ENCODE peak calls at places on chromosomes 7 and 10, in six cellular contexts. V is endothelial cell of umbilical vein, J is A549, O is HepG2, B is GM12878, K is K562. M is an unnamed sample.

GRCh38 chr10:102384053-102384452 is 11.5 kb upstream of the NFKB2 start:
- DNase-seq in V (no peak), J (no peak), O (no peak), B (no peak), K (peak), M (peak)

GRCh38 chr10:70648427-70648826 is 23.9 kb upstream of the ADAMTS14 start:
- DNase-seq in V (no peak), J (no peak), O (peak), B (no peak), K (no peak), M (peak)

GRCh38 chr7:732094-732541 is 5.0 kb upstream of the PRKAR1B start:
- DNase-seq in V (peak), J (peak), O (peak), B (no peak), K (no peak), M (peak)

GRCh38 chr7:40986351-40986873 is 716.5 kb downstream of the INHBA start:
- DNase-seq in V (no peak), J (peak), O (no peak), B (no peak), K (no peak), M (no peak)

GRCh38 chr10:56341612-56342011 is 19.4 kb downstream of the ZWINT start:
- DNase-seq in V (no peak), J (no peak), O (no peak), B (no peak), K (no peak), M (no peak)

GRCh38 chr10:43186150-43186549 is 47.9 kb downstream of the CSGALNACT2 start:
- DNase-seq in V (no peak), J (no peak), O (no peak), B (no peak), K (no peak), M (no peak)

GRCh38 chr10:104297697-104298660 is 29.0 kb downstream of the GSTO2 start:
- DNase-seq in V (no peak), J (peak), O (no peak), B (no peak), K (peak), M (peak)

GRCh38 chr7:68425377-68425776 is 1172.9 kb upstream of the AUTS2 start:
- DNase-seq in V (no peak), J (no peak), O (no peak), B (no peak), K (no peak), M (no peak)

GRCh38 chr10:3785849-3786290 is 861 bp upstream of the KLF6 start:
- DNase-seq in V (peak), J (no peak), O (no peak), B (no peak), K (no peak), M (no peak)

GRCh38 chr7:65820287-65820950 is 52.5 kb upstream of the VKORC1L1 start:
- DNase-seq in V (no peak), J (no peak), O (no peak), B (no peak), K (no peak), M (peak)

GRCh38 chr10:97224483-97225435 is 39.0 kb upstream of the SLIT1 start:
- DNase-seq in V (peak), J (no peak), O (no peak), B (no peak), K (no peak), M (peak)

GRCh38 chr7:157851501-157852067 is 514.8 kb downstream of the DNAJB6 start:
- DNase-seq in V (no peak), J (no peak), O (peak), B (no peak), K (no peak), M (peak)

DNA sequence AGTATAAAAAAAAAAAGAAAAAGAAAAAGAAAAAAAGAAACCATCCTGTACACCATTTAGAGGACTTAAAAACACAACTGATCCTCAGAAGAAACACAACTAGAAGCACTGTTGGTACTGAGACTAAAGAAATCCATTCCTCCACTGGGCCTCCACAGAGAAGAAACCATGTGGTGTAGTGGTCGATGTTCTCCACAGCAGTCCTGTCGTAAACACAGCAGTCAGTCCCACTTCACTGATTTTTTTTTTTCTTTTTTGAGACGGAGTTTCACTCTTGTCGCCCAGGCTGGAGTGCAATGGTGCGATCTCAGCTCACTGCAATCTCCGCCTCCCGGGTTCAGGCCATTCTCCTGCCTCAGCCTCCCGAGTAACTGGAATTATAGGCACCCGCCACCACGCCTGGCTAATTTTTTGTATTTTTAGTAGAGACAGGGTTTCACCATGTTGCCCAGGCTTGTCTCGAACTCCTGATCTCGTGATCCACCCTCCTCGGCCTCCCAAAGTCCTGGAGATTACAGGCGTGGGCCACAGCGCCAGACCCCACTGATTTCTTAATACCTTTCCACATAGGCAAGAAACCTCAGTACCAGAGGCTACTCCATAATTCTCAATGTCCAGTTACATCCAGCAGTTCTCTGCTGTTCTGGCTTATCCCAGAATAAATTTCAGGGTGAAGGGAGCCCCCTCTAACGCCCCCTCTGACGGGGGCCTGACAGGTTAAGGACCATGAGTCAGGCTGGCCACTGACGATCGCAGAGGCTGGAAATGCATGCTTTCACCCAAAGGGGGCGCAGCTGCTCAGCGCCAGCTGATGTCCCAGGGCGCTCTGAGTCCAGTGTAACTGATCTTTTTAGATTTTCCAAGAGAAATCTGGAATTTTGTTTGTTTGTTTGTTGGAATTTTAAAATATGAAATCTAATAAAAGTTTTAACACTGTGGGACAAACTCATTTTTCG is 24.8 kb upstream of the FFAR4 start:
- DNase-seq in V (peak), J (no peak), O (peak), B (no peak), K (peak), M (peak)
- H3K4me3 ChIP-seq in V (peak), J (no peak), O (no peak), B (no peak), K (no peak), M (no peak)

GRCh38 chr10:119283818-119284217 is 76.4 kb downstream of the GRK5 start:
- DNase-seq in V (no peak), J (no peak), O (no peak), B (peak), K (no peak), M (no peak)
- TF ChIP-seq MAX in V (no peak), J (no peak), O (no peak), B (no peak), K (no peak), M (no peak)

GRCh38 chr7:87627634-87627994 is 584 bp upstream of the RUNDC3B start:
- DNase-seq in V (no peak), J (no peak), O (no peak), B (no peak), K (no peak), M (no peak)
- TF ChIP-seq MYC in V (no peak), J (no peak), O (no peak), B (no peak), K (no peak), M (no peak)

DNA sequence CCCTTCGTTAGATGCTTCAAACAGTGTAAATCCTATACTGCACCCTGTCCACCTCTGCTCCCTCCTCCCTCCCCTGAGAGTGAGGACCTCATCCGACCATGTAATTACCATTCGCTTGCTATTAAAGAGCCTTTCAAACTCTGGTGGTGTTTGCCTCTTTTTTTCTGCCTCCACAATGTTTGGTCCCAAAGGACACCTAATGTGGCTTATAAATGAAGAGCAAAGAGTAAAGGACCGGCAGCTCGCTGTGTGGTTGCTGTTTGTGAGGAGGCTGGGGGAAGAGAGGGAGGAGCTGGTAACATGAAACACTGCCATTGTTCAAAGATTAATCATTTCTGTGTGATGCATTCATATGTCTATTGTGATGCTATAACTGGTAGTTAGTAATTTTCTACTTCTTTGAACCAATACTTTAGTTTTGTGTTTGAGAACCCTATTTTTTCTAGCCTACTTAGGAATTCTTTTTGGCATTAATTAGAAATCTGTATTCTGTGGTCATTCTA is 27.9 kb downstream of the MTURN start:
- DNase-seq in V (peak), J (peak), O (peak), B (no peak), K (no peak), M (peak)
- H3K4me3 ChIP-seq in V (no peak), J (peak), O (no peak), B (no peak), K (no peak), M (peak)

GRCh38 chr10:12350167-12350872 is 973 bp downstream of the CAMK1D start:
- DNase-seq in V (peak), J (peak), O (peak), B (no peak), K (no peak), M (peak)

GRCh38 chr10:12348341-12348869 is 942 bp upstream of the CAMK1D start:
- DNase-seq in V (no peak), J (no peak), O (no peak), B (no peak), K (no peak), M (no peak)

GRCh38 chr10:12350925-12351324 is 1.6 kb downstream of the CAMK1D start:
- DNase-seq in V (no peak), J (no peak), O (no peak), B (no peak), K (no peak), M (no peak)

GRCh38 chr10:12349628-12350166 is 350 bp downstream of the CAMK1D start:
- DNase-seq in V (no peak), J (no peak), O (no peak), B (no peak), K (no peak), M (no peak)

DNA sequence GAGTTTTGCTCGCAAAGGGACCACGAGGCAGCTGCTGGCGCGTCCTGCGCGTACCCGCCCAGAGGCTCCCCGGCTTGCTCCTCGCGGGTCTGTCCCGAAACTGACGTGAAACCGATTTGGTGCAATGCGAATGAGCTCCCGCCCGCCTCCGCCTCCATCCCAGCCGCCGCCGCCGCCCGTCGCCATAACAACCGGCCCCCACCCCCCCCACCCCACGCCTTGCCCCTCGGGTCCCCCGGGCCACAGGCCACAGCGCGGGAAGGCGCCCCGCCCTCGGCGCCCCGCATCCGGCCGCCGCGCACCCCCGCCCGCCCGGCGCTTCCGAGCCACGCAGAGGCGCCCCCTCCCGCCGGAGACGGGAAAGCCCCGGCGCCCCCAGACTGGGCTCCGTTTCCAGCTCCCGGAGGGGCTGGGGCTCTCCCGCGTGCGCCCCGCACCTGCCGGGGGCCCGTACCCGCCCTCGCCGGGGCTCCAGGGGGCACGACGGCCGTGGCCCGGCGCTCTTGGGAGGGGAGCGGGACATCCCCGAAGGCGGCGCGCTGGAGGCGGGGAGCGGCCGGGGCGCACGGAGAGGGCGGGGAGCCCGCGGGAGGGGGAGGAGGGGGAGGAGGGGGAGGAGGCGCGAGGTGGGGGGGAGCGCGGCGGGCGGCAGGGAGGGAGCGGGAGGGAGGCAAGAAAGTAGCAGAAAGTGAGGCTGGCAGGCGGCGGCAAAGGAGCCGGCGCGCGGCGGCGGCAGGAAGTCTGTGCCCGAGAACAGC is at the start of gene CAMK1D:
- DNase-seq in V (peak), J (peak), O (no peak), B (no peak), K (peak), M (peak)
- TF ChIP-seq MAX in V (no peak), J (peak), O (no peak), B (peak), K (no peak), M (no peak)

DNA sequence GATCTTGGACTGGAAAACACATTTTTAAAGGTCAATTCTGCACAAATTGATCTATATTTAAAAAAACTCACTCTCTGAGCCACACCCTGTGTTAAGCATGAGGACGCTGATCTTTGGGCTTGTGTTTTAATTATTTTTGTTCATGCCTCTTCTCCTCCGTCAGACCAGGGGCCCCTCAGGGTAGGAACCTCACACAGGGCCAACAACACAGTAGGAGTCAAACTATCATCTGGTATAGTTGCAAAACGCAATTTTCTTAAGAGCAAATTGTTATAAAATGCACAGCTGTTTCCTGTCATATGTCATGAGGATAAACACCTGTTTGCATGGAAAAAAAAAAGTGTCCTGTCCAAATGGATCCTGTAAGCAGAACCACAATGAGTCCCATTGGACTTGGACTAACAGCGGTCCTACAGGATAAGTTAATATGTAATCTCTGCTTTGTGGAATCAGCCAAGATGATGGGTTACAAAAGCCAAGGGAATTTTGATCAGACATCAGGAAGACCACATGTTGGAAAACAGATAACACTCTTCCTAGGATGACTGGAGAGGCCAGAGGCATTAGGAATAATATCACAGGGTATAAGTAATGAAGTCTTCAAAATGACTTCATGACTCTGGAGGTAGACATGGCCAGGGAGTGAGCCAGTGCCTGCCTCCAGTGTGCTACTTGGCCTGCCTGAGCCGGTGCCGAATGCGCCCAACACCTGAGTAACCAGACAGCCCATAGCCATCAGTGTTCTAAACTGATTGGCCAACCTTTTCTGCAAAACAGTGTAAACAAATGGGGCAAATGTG is 184.9 kb upstream of the ADCY1 start:
- DNase-seq in V (no peak), J (no peak), O (no peak), B (no peak), K (no peak), M (no peak)
- TF ChIP-seq MYC in V (no peak), J (no peak), O (no peak), B (no peak), K (no peak), M (no peak)

M was measured in NB4.